ENCODE peak calls at places on chromosomes 2 and 18, in five cellular contexts. T is neuronal stem cell; U is fibroblast of lung; K is pancreas; B is CD8-positive, alpha-beta memory T cell. G is an unnamed sample.

GRCh38 chr2:70679244-70679643 is 88.8 kb downstream of the ADD2 start:
- DNase-seq in K (no peak), B (no peak), U (no peak), T (no peak), G (no peak)

GRCh38 chr2:163736433-163737168 is 793 bp upstream of the FIGN start:
- DNase-seq in K (peak; percentile 34), T (peak; percentile 79), U (peak; percentile 25), B (no peak), G (no peak)

GRCh38 chr2:113762377-113763118 is 6.1 kb upstream of the SLC35F5 start:
- DNase-seq in B (no peak), K (no peak), U (peak; percentile 79), T (no peak), G (no peak)

GRCh38 chr2:179354739-179355537 is 90.3 kb upstream of the SESTD1 start:
- DNase-seq in B (no peak), K (no peak), U (peak; percentile 38), T (no peak), G (no peak)

GRCh38 chr2:172427990-172428840 is 829 bp downstream of the ITGA6 start:
- DNase-seq in T (peak; percentile 42), K (peak; percentile 68), B (peak; percentile 40), U (peak; percentile 23), G (no peak)

GRCh38 chr2:177669625-177670330 is 277.2 kb downstream of the AGPS start:
- DNase-seq in U (no peak), T (no peak), K (no peak), B (no peak), G (no peak)

GRCh38 chr2:20562540-20563225 is 88.2 kb downstream of the HS1BP3 start:
- DNase-seq in T (no peak), U (no peak), K (no peak), B (no peak), G (no peak)

GRCh38 chr2:37637122-37637875 is 34.1 kb downstream of the CDC42EP3 start:
- DNase-seq in T (no peak), U (no peak), B (no peak), K (no peak), G (no peak)

GRCh38 chr2:232075859-232076258 is 114.3 kb downstream of the DIS3L2 start:
- DNase-seq in K (no peak), U (no peak), B (no peak), T (no peak), G (no peak)

GRCh38 chr2:102439065-102439695 is 16.2 kb downstream of the IL18RAP start:
- DNase-seq in T (no peak), K (no peak), B (no peak), U (peak; percentile 71), G (no peak)

GRCh38 chr2:168120310-168120709 is 127.1 kb downstream of the STK39 start:
- DNase-seq in K (no peak), U (no peak), T (no peak), B (no peak), G (no peak)

GRCh38 chr2:19733951-19734425 is 167.8 kb downstream of the TTC32 start:
- DNase-seq in B (no peak), K (no peak), U (peak; percentile 86), T (no peak), G (no peak)

GRCh38 chr18:7696846-7697245 is 129.7 kb downstream of the PTPRM start:
- DNase-seq in U (peak; percentile 24), K (no peak), B (no peak), T (no peak), G (no peak)

GRCh38 chr2:69585855-69586560 is 57.5 kb downstream of the AAK1 start:
- DNase-seq in K (no peak), T (no peak), B (no peak), U (no peak), G (no peak)

GRCh38 chr2:40680547-40680946 is 228.7 kb upstream of the SLC8A1 start:
- DNase-seq in U (peak; percentile 59), B (no peak), T (no peak), K (no peak), G (no peak)

GRCh38 chr2:72457801-72458516 is 310.3 kb upstream of the CYP26B1 start:
- DNase-seq in B (no peak), K (no peak), U (peak; percentile 34), T (no peak), G (no peak)

GRCh38 chr18:8303151-8303770 is 306.0 kb upstream of the RAB12 start:
- DNase-seq in U (no peak), B (no peak), K (no peak), T (no peak), G (no peak)

GRCh38 chr2:27828305-27828704 is 56.8 kb downstream of the MRPL33 start:
- DNase-seq in B (no peak), K (no peak), U (no peak), T (no peak), G (no peak)
- H3K4me1 ChIP-seq in B (no peaks in the 10 kb centered on the region), K (no peaks in the 10 kb centered on the region), U (no peaks in the 10 kb centered on the region), T (no peaks in the 10 kb centered on the region), G (no peaks in the 10 kb centered on the region)

GRCh38 chr2:135096665-135097446 is 44.8 kb downstream of the RAB3GAP1 start:
- DNase-seq in T (no peak), K (no peak), B (no peak), U (peak; percentile 52), G (no peak)

GRCh38 chr2:135094508-135094907 is 42.4 kb downstream of the RAB3GAP1 start:
- DNase-seq in B (no peak), T (no peak), U (no peak), K (no peak), G (no peak)

GRCh38 chr2:135095591-135095990 is 43.5 kb downstream of the RAB3GAP1 start:
- DNase-seq in K (no peak), B (no peak), U (no peak), T (no peak), G (no peak)

GRCh38 chr2:135099802-135100483 is 47.9 kb downstream of the RAB3GAP1 start:
- DNase-seq in U (no peak), B (no peak), K (no peak), T (no peak), G (no peak)

DNA sequence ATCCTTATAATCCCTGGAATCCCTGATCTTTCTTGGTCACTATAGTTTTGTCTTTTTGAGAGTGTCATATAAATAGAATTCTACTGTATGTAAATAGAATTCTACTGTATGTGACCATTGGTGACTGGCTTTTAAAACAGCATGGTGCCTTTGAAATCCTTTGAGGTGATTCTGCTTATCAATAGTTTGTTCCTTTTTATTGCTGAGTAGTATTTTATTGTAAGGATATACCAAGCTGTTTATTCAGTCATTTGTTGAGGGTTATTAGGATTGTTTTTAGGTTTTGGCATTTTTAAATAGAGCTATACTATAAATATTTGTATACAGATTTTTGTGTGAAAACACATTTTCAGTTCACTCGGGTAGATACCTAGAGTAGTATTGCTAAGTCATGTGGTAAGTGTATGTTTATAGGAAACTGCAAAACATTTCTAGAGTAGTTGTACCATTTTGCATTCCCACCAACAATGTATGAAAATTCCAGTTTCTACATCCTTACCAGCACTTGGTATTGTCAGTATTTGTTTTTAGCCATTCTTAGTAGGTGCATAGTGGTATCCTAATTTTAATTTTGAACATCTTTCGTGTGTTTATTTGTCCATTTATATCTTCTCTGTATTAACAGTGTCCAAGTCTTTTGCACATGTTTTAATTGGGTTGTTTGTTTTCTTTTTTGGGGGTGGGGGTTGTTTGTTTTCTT is 45.6 kb downstream of the RAB3GAP1 start:
- DNase-seq in B (no peak), T (no peak), K (no peak), U (no peak), G (no peak)
- H3K4me1 ChIP-seq in B (no peaks in the 10 kb centered on the region), T (no peaks in the 10 kb centered on the region), K (no peaks in the 10 kb centered on the region), U (no peaks in the 10 kb centered on the region), G (no peaks in the 10 kb centered on the region)

DNA sequence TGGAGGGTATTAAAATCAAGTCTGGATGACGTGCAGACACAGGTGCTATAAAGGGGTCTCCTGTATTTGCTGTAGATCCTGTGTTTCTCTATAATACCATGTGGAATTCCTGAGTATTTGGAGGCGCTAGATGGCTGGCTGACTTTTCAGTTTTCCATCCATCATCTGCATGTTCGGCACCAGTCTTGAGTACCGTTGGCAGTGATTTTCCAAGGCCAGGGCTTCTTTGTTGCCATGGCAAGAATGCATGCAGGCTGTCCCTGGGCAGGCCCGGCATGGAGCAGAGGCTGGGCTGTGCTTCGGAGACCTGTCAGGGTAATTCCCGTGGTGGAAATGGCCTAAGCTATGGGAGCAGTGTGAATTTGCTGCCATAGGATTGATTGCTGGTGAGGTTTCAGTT is 405.9 kb upstream of the HS6ST1 start:
- DNase-seq in K (no peak), B (no peak), U (no peak), T (no peak), G (no peak)
- H3K4me1 ChIP-seq in K (no peaks in the 10 kb centered on the region), B (no peaks in the 10 kb centered on the region), U (peaks cover 4% of the 10 kb centered on the region), T (no peaks in the 10 kb centered on the region), G (no peaks in the 10 kb centered on the region)

DNA sequence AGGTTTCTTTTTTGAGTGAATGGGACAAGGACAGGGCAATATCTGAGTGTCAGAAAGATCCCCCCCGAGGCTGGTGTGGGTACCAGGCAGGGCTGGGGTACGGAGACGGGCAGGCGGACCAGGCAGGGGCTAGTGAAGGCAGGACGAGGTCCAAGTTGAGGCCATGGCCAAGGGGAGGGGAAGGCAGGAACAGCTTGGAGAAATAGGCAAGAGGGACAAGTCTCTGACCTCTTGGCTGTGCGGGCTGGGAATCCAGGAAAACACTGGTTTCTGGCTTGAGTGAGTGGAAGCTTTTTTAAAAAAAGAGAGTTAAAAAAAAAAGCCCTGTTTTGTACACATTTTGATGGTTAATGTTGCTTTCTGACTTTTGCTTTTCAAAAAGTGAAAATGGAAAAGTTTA is 30.3 kb downstream of the ASAP2 start:
- DNase-seq in K (no peak), U (peak; percentile 35), B (no peak), T (no peak), G (no peak)
- H3K4me1 ChIP-seq in K (no peaks in the 10 kb centered on the region), U (peaks cover 23% of the 10 kb centered on the region), B (no peaks in the 10 kb centered on the region), T (peaks cover 31% of the 10 kb centered on the region), G (peaks cover 5% of the 10 kb centered on the region)

GRCh38 chr2:230664128-230664527 is 48.5 kb upstream of the CAB39 start:
- DNase-seq in K (no peak), B (no peak), U (peak; percentile 50), T (no peak), G (no peak)
- H3K4me1 ChIP-seq in K (no peaks in the 10 kb centered on the region), B (peaks cover 93% of the 10 kb centered on the region), U (peaks cover 6% of the 10 kb centered on the region), T (peaks cover 12% of the 10 kb centered on the region), G (no peaks in the 10 kb centered on the region)

GRCh38 chr2:126657146-126657635 is 1.2 kb downstream of the GYPC start:
- DNase-seq in K (no peak), B (peak; percentile 30), U (peak; percentile 99), T (no peak), G (peak; percentile 31)
- H3K4me1 ChIP-seq in K (peaks cover 10% of the 10 kb centered on the region), B (peaks cover 56% of the 10 kb centered on the region), U (peaks cover 14% of the 10 kb centered on the region), T (peaks cover 23% of the 10 kb centered on the region), G (no peaks in the 10 kb centered on the region)

GRCh38 chr18:77087391-77088141 is 45.0 kb downstream of the MBP start:
- DNase-seq in T (peak; percentile 37), K (no peak), B (no peak), U (peak; percentile 63), G (no peak)
- H3K4me1 ChIP-seq in T (peaks cover 2% of the 10 kb centered on the region), K (peaks cover 5% of the 10 kb centered on the region), B (peaks cover 54% of the 10 kb centered on the region), U (peaks cover 9% of the 10 kb centered on the region), G (peaks cover 7% of the 10 kb centered on the region)

G was measured in breast epithelium.